ENCODE peak calls at places on chromosomes 11 and 22, in eight cellular contexts. P is lower leg skin, L is esophagus squamous epithelium, K is A549, E is uterus, T is transverse colon, N is IMR-90, Q is suprapubic skin. S is an unnamed sample.

GRCh38 chr11:130719516-130719915 is 196.8 kb downstream of the SNX19 start:
- DNase-seq in P (no peak), L (no peak), K (no peak), E (no peak), T (no peak), N (peak; percentile 71), Q (no peak), S (no peak)

GRCh38 chr22:41780714-41781507 is 19.6 kb upstream of the CCDC134 start:
- DNase-seq in P (peak; percentile 57), L (peak; percentile 70), K (no peak), E (peak; percentile 18), T (peak; percentile 81), N (peak; percentile 63), Q (peak; percentile 80), S (no peak)

GRCh38 chr22:37701121-37701786 is 4.4 kb downstream of the TRIOBP start:
- DNase-seq in P (no peak), L (no peak), K (no peak), E (no peak), T (no peak), N (peak; percentile 32), Q (no peak), S (no peak)

GRCh38 chr11:115780625-115781024 is 276.4 kb upstream of the CADM1 start:
- DNase-seq in P (no peak), L (no peak), K (no peak), E (no peak), T (no peak), N (no peak), Q (no peak), S (no peak)

GRCh38 chr11:45028921-45029680 is 78.4 kb upstream of the TP53I11 start:
- DNase-seq in P (no peak), L (no peak), K (no peak), E (no peak), T (no peak), N (no peak), Q (no peak), S (no peak)

GRCh38 chr11:20112291-20113146 is 47.8 kb downstream of the DBX1 start:
- DNase-seq in P (peak; percentile 77), L (no peak), K (peak; percentile 90), E (peak; percentile 79), T (peak; percentile 75), N (peak; percentile 97), Q (peak; percentile 72), S (peak; percentile 68)

GRCh38 chr22:38135133-38135706 is 24.7 kb upstream of the BAIAP2L2 start:
- DNase-seq in P (no peak), L (no peak), K (peak; percentile 48), E (peak; percentile 11), T (no peak), N (peak; percentile 90), Q (no peak), S (no peak)

GRCh38 chr11:808427-809286 is 1.1 kb upstream of the RPLP2 start:
- DNase-seq in P (no peak), L (no peak), K (peak; percentile 83), E (no peak), T (peak; percentile 35), N (no peak), Q (peak; percentile 93), S (no peak)

GRCh38 chr11:5626191-5626590 is 1.4 kb downstream of the TRIM34 start:
- DNase-seq in P (no peak), L (no peak), K (no peak), E (no peak), T (no peak), N (peak; percentile 70), Q (no peak), S (no peak)

GRCh38 chr22:38172016-38172431 is 9.6 kb downstream of the PLA2G6 start:
- DNase-seq in P (no peak), L (no peak), K (no peak), E (no peak), T (no peak), N (peak; percentile 51), Q (peak; percentile 48), S (no peak)

GRCh38 chr11:76578655-76579046 is 91.9 kb downstream of the LRRC32 start:
- DNase-seq in P (no peak), L (no peak), K (no peak), E (peak; percentile 48), T (no peak), N (no peak), Q (no peak), S (no peak)

GRCh38 chr22:50502096-50502495 is 5.4 kb downstream of the LMF2 start:
- DNase-seq in P (no peak), L (no peak), K (no peak), E (no peak), T (no peak), N (no peak), Q (no peak), S (no peak)

GRCh38 chr11:86395061-86395551 is 20.4 kb downstream of the CCDC81 start:
- DNase-seq in P (no peak), L (no peak), K (no peak), E (no peak), T (no peak), N (peak; percentile 34), Q (no peak), S (peak; percentile 9)

DNA sequence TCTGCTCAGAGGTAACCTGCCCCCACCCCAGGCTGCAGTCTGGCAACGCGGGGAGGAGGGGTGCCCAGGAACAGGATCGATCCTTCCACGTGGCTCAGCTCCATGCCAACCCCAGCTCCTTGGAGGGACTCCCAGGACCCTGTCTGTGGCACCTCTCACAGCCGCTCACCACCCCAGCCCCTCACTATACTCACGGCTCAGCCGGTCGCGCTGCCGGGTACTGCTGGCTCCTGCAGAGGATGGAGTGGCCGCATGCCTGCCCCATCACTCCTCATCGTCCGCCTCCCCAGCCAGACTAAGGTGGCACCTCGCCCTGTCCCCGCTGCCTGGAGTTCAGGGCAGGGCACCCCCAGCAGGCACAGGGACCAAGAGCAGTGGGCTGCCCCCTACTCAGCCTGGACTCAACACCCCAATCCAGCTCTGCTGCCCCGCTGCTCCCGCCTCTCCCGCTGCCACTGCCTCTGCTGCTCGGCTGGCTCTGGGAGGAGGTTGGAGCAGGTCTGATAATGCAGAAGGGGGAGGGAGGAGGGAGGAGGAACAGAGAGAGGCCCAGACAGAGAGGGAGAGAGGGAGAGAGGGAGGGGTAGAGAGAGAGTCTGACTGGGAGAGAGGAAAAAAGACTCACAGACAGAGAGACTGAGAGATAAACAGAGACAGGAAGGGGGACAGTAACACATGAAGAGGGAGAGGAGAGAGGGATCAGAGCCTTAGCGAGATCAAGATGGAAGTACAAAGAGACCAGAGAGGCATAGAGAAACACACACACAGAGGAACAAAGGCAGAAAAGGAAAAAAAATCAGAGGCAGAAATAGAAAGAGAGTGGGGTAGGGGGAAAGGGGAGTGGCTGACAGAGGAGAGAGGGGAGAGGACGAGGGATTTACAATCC is at the start of gene PDE2A:
- DNase-seq in P (no peak), L (no peak), K (no peak), E (no peak), T (no peak), N (no peak), Q (no peak), S (no peak)
- TF ChIP-seq POLR2A in P (no peak), L (no peak), K (no peak), E (no peak), T (no peak), N (no peak), Q (no peak), S (no peak)

DNA sequence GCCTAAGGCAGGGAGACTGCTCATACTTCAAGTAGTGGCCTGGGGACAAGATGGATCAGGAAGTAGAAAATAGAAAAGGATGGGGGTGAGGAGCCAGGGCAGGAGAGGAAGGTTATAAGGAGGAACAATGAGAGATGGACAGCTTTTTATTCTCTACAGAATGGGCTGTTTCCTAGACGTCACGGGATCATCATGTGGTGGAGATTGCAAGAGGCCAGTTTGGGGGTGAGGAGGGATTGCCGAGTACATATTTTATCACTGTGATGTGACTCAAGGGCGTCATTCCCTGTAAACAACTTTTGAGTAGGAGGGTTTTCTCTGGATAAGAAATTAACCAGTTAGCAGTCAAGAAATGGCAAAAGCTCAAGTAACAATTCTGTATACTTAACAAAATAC is 406.3 kb downstream of the ETS1 start:
- DNase-seq in P (no peak), L (no peak), K (no peak), E (no peak), T (no peak), N (peak; percentile 47), Q (no peak), S (no peak)
- H3K4me3 ChIP-seq in P (no peak overlapping the region), L (no peak overlapping the region), K (no peak overlapping the region), E (no peak overlapping the region), T (no peak overlapping the region), N (no peak overlapping the region), Q (no peak overlapping the region), S (no peak overlapping the region)

DNA sequence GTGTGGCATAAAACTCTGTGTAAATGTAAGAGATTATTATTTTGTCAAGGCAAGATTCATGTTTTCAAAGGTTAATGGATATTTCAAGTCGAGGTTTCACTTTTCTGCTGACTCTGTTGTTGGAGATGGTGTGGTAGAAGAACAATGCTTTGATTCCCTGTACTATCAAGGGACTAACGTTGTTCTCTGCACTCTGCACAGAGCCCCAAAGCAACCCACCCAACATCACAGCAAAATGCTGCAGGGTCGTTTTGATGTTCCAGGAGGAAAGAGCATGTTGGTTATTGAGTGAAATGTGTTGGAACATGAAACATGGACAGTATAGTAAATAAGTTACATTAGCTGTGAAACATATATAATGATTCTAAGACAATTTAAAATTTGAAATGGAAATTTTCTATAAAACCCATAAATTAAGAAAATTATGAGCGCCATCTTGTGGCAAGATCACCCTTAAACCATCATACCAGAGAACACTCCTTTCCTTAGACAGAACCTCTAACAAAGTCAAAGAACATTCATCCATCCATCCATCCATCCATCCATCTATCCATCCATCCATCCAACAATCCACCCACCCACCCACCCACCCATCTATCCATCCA is 164.4 kb upstream of the ZBED5 start:
- DNase-seq in P (no peak), L (no peak), K (peak; percentile 55), E (no peak), T (no peak), N (peak; percentile 24), Q (no peak), S (no peak)
- TF ChIP-seq CTCF in P (no peak), L (peak; percentile 44), K (peak; percentile 76), E (peak; percentile 52), T (peak; percentile 55), N (peak; percentile 62), Q (peak; percentile 22), S (no peak)

GRCh38 chr11:82733444-82734119 is at the start of gene FAM181B:
- DNase-seq in P (no peak), L (no peak), K (peak; percentile 11), E (peak; percentile 57), T (peak; percentile 38), N (no peak), Q (no peak), S (no peak)
- TF ChIP-seq POLR2A in P (no peak), L (no peak), K (no peak), E (no peak), T (no peak), N (no peak), Q (no peak), S (no peak)

DNA sequence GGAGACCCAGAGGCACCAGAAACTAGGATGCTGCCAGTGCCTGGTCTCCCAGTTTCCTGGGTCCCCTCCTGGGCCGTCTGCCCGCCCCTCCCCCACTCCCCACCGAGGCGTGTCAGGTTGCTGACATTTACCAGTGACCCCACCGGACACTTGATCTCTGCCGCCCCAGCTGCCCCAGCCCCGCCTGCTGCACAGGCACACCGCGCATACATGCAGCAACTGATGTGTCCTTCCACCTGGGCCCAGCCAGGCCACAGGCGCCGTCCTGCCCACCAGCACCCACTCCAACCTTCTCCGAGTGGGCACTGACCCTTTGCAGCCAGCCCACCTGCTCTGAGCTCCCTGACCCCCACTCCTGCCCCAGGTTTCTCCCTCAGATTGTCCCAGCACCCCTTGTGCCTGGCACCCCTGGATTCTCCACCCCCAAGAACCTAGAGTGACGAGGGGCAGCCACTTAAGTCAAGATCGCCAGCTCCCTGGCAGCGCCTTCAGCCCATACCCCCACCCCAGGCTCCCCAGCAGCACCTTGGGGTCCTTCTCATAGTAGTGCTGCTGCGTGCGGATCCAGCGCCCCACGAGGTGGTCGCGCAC is 548 bp downstream of the PYGM start:
- DNase-seq in P (no peak), L (no peak), K (no peak), E (peak; percentile 29), T (no peak), N (no peak), Q (no peak), S (no peak)
- H3K4me3 ChIP-seq in P (no peak overlapping the region), L (no peak overlapping the region), K (no peak overlapping the region), E (peak overlapping the region; percentile 26), T (peak overlapping the region; percentile 10), N (no peak overlapping the region), Q (peak overlapping the region; percentile 13), S (peak overlapping the region; percentile 3)

S was measured in prostate gland.